ENCODE peak calls at places on chromosome 17, in nine cellular contexts. O, B, L, R, D, G, M, X and F are unnamed samples.

GRCh38 chr17:42676424-42677011 is at the start of gene PLEKHH3:
- DNase-seq in O (no peak), B (no peak), L (no peak), R (no peak), D (no peak), G (no peak), M (no peak), X (peak; percentile 59), F (peak; percentile 57)

GRCh38 chr17:40582328-40582901 is 17.1 kb upstream of the CCR7 start:
- DNase-seq in O (no peak), B (no peak), L (no peak), R (peak; percentile 78), D (peak; percentile 62), G (no peak), M (peak; percentile 71), X (peak; percentile 91), F (no peak)

GRCh38 chr17:63435681-63436522 is 10.2 kb downstream of the CYB561 start:
- DNase-seq in O (no peak), B (no peak), L (no peak), R (peak; percentile 87), D (peak; percentile 57), G (no peak), M (no peak), X (peak; percentile 75), F (no peak)

GRCh38 chr17:65750166-65750565 is 188.7 kb upstream of the AXIN2 start:
- DNase-seq in O (no peak), B (no peak), L (no peak), R (peak; percentile 14), D (no peak), G (no peak), M (no peak), X (no peak), F (no peak)

GRCh38 chr17:60601443-60602384 is 1.7 kb downstream of the PPM1D start:
- DNase-seq in O (peak; percentile 83), B (no peak), L (peak; percentile 63), R (peak; percentile 58), D (peak; percentile 34), G (no peak), M (peak; percentile 12), X (peak; percentile 77), F (peak; percentile 55)

GRCh38 chr17:41965694-41966375 is 760 bp upstream of the CNP start:
- DNase-seq in O (no peak), B (peak; percentile 55), L (peak; percentile 92), R (peak; percentile 93), D (peak; percentile 91), G (peak; percentile 77), M (peak; percentile 61), X (peak; percentile 50), F (peak; percentile 57)

GRCh38 chr17:75370288-75370687 is 35.2 kb downstream of the GRB2 start:
- DNase-seq in O (no peak), B (no peak), L (no peak), R (no peak), D (no peak), G (no peak), M (no peak), X (no peak), F (no peak)

GRCh38 chr17:13415877-13416416 is 185.8 kb downstream of the HS3ST3A1 start:
- DNase-seq in O (no peak), B (no peak), L (peak; percentile 84), R (no peak), D (peak; percentile 88), G (no peak), M (no peak), X (no peak), F (peak; percentile 44)

GRCh38 chr17:21190078-21190477 is 23.9 kb downstream of the TMEM11 start:
- DNase-seq in O (no peak), B (no peak), L (no peak), R (no peak), D (no peak), G (no peak), M (no peak), X (no peak), F (no peak)

GRCh38 chr17:3970668-3971067 is 6.4 kb upstream of the ATP2A3 start:
- DNase-seq in O (no peak), B (no peak), L (no peak), R (no peak), D (no peak), G (no peak), M (no peak), X (no peak), F (no peak)

GRCh38 chr17:41537990-41538389 is 9.9 kb upstream of the KRT19 start:
- DNase-seq in O (no peak), B (no peak), L (no peak), R (no peak), D (peak; percentile 56), G (no peak), M (no peak), X (no peak), F (no peak)

GRCh38 chr17:75094871-75095399 is 7.2 kb downstream of the SLC16A5 start:
- DNase-seq in O (no peak), B (no peak), L (peak; percentile 44), R (no peak), D (no peak), G (no peak), M (no peak), X (no peak), F (no peak)

GRCh38 chr17:65785109-65785508 is 223.7 kb upstream of the AXIN2 start:
- DNase-seq in O (peak; percentile 52), B (no peak), L (no peak), R (no peak), D (no peak), G (no peak), M (no peak), X (no peak), F (no peak)

GRCh38 chr17:69093279-69093789 is 32.6 kb upstream of the ABCA9 start:
- DNase-seq in O (peak; percentile 32), B (no peak), L (no peak), R (no peak), D (no peak), G (no peak), M (no peak), X (peak; percentile 85), F (no peak)

GRCh38 chr17:36731806-36732205 is 130.4 kb downstream of the MRM1 start:
- DNase-seq in O (no peak), B (peak; percentile 54), L (no peak), R (no peak), D (no peak), G (no peak), M (no peak), X (no peak), F (no peak)

GRCh38 chr17:79838541-79839274 is 532 bp downstream of the CBX4 start:
- DNase-seq in O (peak; percentile 60), B (no peak), L (peak; percentile 71), R (no peak), D (peak; percentile 51), G (no peak), M (peak; percentile 60), X (peak; percentile 80), F (peak; percentile 65)

GRCh38 chr17:7475764-7476422 is 3.5 kb downstream of the ZBTB4 start:
- DNase-seq in O (no peak), B (no peak), L (no peak), R (no peak), D (peak; percentile 78), G (no peak), M (no peak), X (no peak), F (peak; percentile 37)

GRCh38 chr17:82408938-82409318 is 9.2 kb upstream of the HEXD start:
- DNase-seq in O (no peak), B (no peak), L (no peak), R (no peak), D (no peak), G (no peak), M (no peak), X (no peak), F (no peak)

GRCh38 chr17:37062036-37062435 is 113.3 kb downstream of the AATF start:
- DNase-seq in O (no peak), B (no peak), L (no peak), R (no peak), D (no peak), G (no peak), M (no peak), X (no peak), F (no peak)

GRCh38 chr17:550776-551175 is 163.9 kb downstream of the VPS53 start:
- DNase-seq in O (no peak), B (no peak), L (no peak), R (no peak), D (no peak), G (no peak), M (no peak), X (no peak), F (no peak)

GRCh38 chr17:49219987-49220386 is 9.5 kb downstream of the ABI3 start:
- DNase-seq in O (no peak), B (no peak), L (no peak), R (no peak), D (no peak), G (no peak), M (no peak), X (no peak), F (no peak)

GRCh38 chr17:8922923-8923322 is 42.6 kb downstream of the PIK3R5 start:
- DNase-seq in O (no peak), B (no peak), L (no peak), R (no peak), D (no peak), G (no peak), M (no peak), X (no peak), F (no peak)

GRCh38 chr17:56125830-56126819 is 27.1 kb upstream of the ANKFN1 start:
- DNase-seq in O (no peak), B (peak; percentile 31), L (no peak), R (no peak), D (no peak), G (no peak), M (no peak), X (peak; percentile 10), F (peak; percentile 5)

GRCh38 chr17:9368631-9369030 is 207.0 kb downstream of the STX8 start:
- DNase-seq in O (no peak), B (no peak), L (no peak), R (no peak), D (no peak), G (no peak), M (no peak), X (no peak), F (no peak)

GRCh38 chr17:80187493-80187892 is 17.7 kb downstream of the CARD14 start:
- DNase-seq in O (no peak), B (no peak), L (no peak), R (no peak), D (peak; percentile 85), G (no peak), M (no peak), X (no peak), F (no peak)

GRCh38 chr17:67499673-67500072 is 122.6 kb downstream of the PITPNC1 start:
- DNase-seq in O (no peak), B (no peak), L (no peak), R (no peak), D (no peak), G (no peak), M (no peak), X (no peak), F (no peak)

GRCh38 chr17:21452377-21453143 is 76.4 kb downstream of the KCNJ12 start:
- DNase-seq in O (peak; percentile 76), B (peak; percentile 41), L (peak; percentile 59), R (no peak), D (peak; percentile 71), G (no peak), M (peak; percentile 16), X (peak; percentile 5), F (peak; percentile 57)

GRCh38 chr17:81831563-81831956 is 1.5 kb downstream of the MCRIP1 start:
- DNase-seq in O (no peak), B (no peak), L (no peak), R (no peak), D (no peak), G (no peak), M (no peak), X (peak; percentile 22), F (no peak)

GRCh38 chr17:82065638-82066303 is at the start of gene DUS1L:
- DNase-seq in O (peak; percentile 29), B (no peak), L (no peak), R (peak; percentile 22), D (no peak), G (no peak), M (peak; percentile 68), X (peak; percentile 84), F (peak; percentile 86)

GRCh38 chr17:10233157-10233556 is 34.8 kb upstream of the GAS7 start:
- DNase-seq in O (no peak), B (no peak), L (no peak), R (no peak), D (no peak), G (no peak), M (no peak), X (no peak), F (no peak)

GRCh38 chr17:79026345-79027273 is 2.6 kb downstream of the C1QTNF1 start:
- DNase-seq in O (peak; percentile 86), B (no peak), L (peak; percentile 45), R (no peak), D (peak; percentile 35), G (no peak), M (no peak), X (no peak), F (peak; percentile 86)